ENCODE peak calls at places on chromosome 4, in five cellular contexts. One of them, this sample, is unnamed.

GRCh38 chr4:40976343-40976742 is 226.6 kb downstream of the NSUN7 start:
- DNase-seq in AG10803: peak
- DNase-seq in transverse colon: peak
- DNase-seq in GM13976: peak
- DNase-seq in Caco-2: peak
- DNase-seq in this sample: peak

GRCh38 chr4:97150966-97151365 is 992.3 kb downstream of the STPG2 start:
- DNase-seq in AG10803: no peak
- DNase-seq in transverse colon: no peak
- DNase-seq in GM13976: no peak
- DNase-seq in Caco-2: no peak
- DNase-seq in this sample: no peak

GRCh38 chr4:3324093-3324815 is 31.4 kb downstream of the RGS12 start:
- DNase-seq in AG10803: no peak
- DNase-seq in transverse colon: no peak
- DNase-seq in GM13976: no peak
- DNase-seq in Caco-2: no peak
- DNase-seq in this sample: no peak

GRCh38 chr4:87108142-87108546 is 112.3 kb downstream of the KLHL8 start:
- DNase-seq in AG10803: peak
- DNase-seq in transverse colon: no peak
- DNase-seq in GM13976: no peak
- DNase-seq in Caco-2: no peak
- DNase-seq in this sample: no peak

GRCh38 chr4:101005659-101006058 is 341.7 kb downstream of the PPP3CA start:
- DNase-seq in AG10803: no peak
- DNase-seq in transverse colon: no peak
- DNase-seq in GM13976: no peak
- DNase-seq in Caco-2: no peak
- DNase-seq in this sample: no peak

GRCh38 chr4:8664976-8665375 is 72.4 kb downstream of the CPZ start:
- DNase-seq in AG10803: no peak
- DNase-seq in transverse colon: no peak
- DNase-seq in GM13976: no peak
- DNase-seq in Caco-2: no peak
- DNase-seq in this sample: no peak

GRCh38 chr4:8817813-8818062 is 53.9 kb downstream of the HMX1 start:
- DNase-seq in AG10803: no peak
- DNase-seq in transverse colon: no peak
- DNase-seq in GM13976: no peak
- DNase-seq in Caco-2: no peak
- DNase-seq in this sample: no peak

GRCh38 chr4:1720163-1720983 is 750 bp downstream of the TMEM129 start:
- DNase-seq in AG10803: peak
- DNase-seq in transverse colon: peak
- DNase-seq in GM13976: peak
- DNase-seq in Caco-2: peak
- DNase-seq in this sample: peak

GRCh38 chr4:120948382-120948781 is 25.9 kb upstream of the PRDM5 start:
- DNase-seq in AG10803: no peak
- DNase-seq in transverse colon: no peak
- DNase-seq in GM13976: no peak
- DNase-seq in Caco-2: peak
- DNase-seq in this sample: no peak

GRCh38 chr4:3851881-3852280 is 85.7 kb downstream of the ADRA2C start:
- DNase-seq in AG10803: no peak
- DNase-seq in transverse colon: no peak
- DNase-seq in GM13976: no peak
- DNase-seq in Caco-2: no peak
- DNase-seq in this sample: no peak

GRCh38 chr4:2300431-2300861 is 38.5 kb upstream of the MXD4 start:
- DNase-seq in AG10803: no peak
- DNase-seq in transverse colon: no peak
- DNase-seq in GM13976: no peak
- DNase-seq in Caco-2: no peak
- DNase-seq in this sample: no peak

GRCh38 chr4:104491396-104491821 is 3.3 kb downstream of the CXXC4 start:
- DNase-seq in AG10803: peak
- DNase-seq in transverse colon: peak
- DNase-seq in GM13976: peak
- DNase-seq in Caco-2: peak
- DNase-seq in this sample: peak

GRCh38 chr4:179709961-179710624 is 2267.9 kb upstream of the AGA start:
- DNase-seq in AG10803: no peak
- DNase-seq in transverse colon: no peak
- DNase-seq in GM13976: no peak
- DNase-seq in Caco-2: no peak
- DNase-seq in this sample: no peak

GRCh38 chr4:8514391-8514790 is 65.8 kb upstream of the GPR78 start:
- DNase-seq in AG10803: no peak
- DNase-seq in transverse colon: no peak
- DNase-seq in GM13976: no peak
- DNase-seq in Caco-2: no peak
- DNase-seq in this sample: no peak

GRCh38 chr4:22670953-22671352 is 21.8 kb upstream of the GBA3 start:
- DNase-seq in AG10803: no peak
- DNase-seq in transverse colon: no peak
- DNase-seq in GM13976: no peak
- DNase-seq in Caco-2: no peak
- DNase-seq in this sample: no peak

GRCh38 chr4:168384437-168385141 is 66.0 kb upstream of the DDX60 start:
- DNase-seq in AG10803: no peak
- DNase-seq in transverse colon: peak
- DNase-seq in GM13976: no peak
- DNase-seq in Caco-2: peak
- DNase-seq in this sample: no peak

GRCh38 chr4:108834787-108835384 is 72.0 kb upstream of the ETNPPL start:
- DNase-seq in AG10803: peak
- DNase-seq in transverse colon: no peak
- DNase-seq in GM13976: peak
- DNase-seq in Caco-2: no peak
- DNase-seq in this sample: peak

GRCh38 chr4:10386044-10386443 is 71.2 kb downstream of the ZNF518B start:
- DNase-seq in AG10803: no peak
- DNase-seq in transverse colon: no peak
- DNase-seq in GM13976: no peak
- DNase-seq in Caco-2: no peak
- DNase-seq in this sample: no peak

GRCh38 chr4:62804075-62804474 is 1603.9 kb downstream of the ADGRL3 start:
- DNase-seq in AG10803: no peak
- DNase-seq in transverse colon: no peak
- DNase-seq in GM13976: no peak
- DNase-seq in Caco-2: peak
- DNase-seq in this sample: no peak

GRCh38 chr4:76639292-76639691 is 204.3 kb downstream of the SHROOM3 start:
- DNase-seq in AG10803: no peak
- DNase-seq in transverse colon: no peak
- DNase-seq in GM13976: no peak
- DNase-seq in Caco-2: no peak
- DNase-seq in this sample: no peak

GRCh38 chr4:13483142-13484044 is 747 bp downstream of the RAB28 start:
- DNase-seq in AG10803: peak
- DNase-seq in transverse colon: peak
- DNase-seq in GM13976: no peak
- DNase-seq in Caco-2: peak
- DNase-seq in this sample: peak

GRCh38 chr4:69524708-69525107 is 29.0 kb upstream of the UGT2B4 start:
- DNase-seq in AG10803: no peak
- DNase-seq in transverse colon: no peak
- DNase-seq in GM13976: no peak
- DNase-seq in Caco-2: no peak
- DNase-seq in this sample: no peak

GRCh38 chr4:176270669-176271068 is 1.6 kb upstream of the ASB5 start:
- DNase-seq in AG10803: peak
- DNase-seq in transverse colon: no peak
- DNase-seq in GM13976: no peak
- DNase-seq in Caco-2: no peak
- DNase-seq in this sample: no peak

GRCh38 chr4:70849277-70849676 is 9.6 kb upstream of the GRSF1 start:
- DNase-seq in AG10803: no peak
- DNase-seq in transverse colon: no peak
- DNase-seq in GM13976: no peak
- DNase-seq in Caco-2: no peak
- DNase-seq in this sample: no peak

GRCh38 chr4:54077812-54078211 is 13.4 kb upstream of the CHIC2 start:
- DNase-seq in AG10803: peak
- DNase-seq in transverse colon: no peak
- DNase-seq in GM13976: no peak
- DNase-seq in Caco-2: no peak
- DNase-seq in this sample: no peak

GRCh38 chr4:149555146-149555545 is 260.5 kb downstream of the IQCM start:
- DNase-seq in AG10803: peak
- DNase-seq in transverse colon: no peak
- DNase-seq in GM13976: no peak
- DNase-seq in Caco-2: no peak
- DNase-seq in this sample: no peak

GRCh38 chr4:88006956-88007303 is 505 bp upstream of the PKD2 start:
- DNase-seq in AG10803: no peak
- DNase-seq in transverse colon: no peak
- DNase-seq in GM13976: peak
- DNase-seq in Caco-2: no peak
- DNase-seq in this sample: peak

GRCh38 chr4:185845966-185846365 is 34.0 kb upstream of the SORBS2 start:
- DNase-seq in AG10803: no peak
- DNase-seq in transverse colon: no peak
- DNase-seq in GM13976: no peak
- DNase-seq in Caco-2: no peak
- DNase-seq in this sample: no peak

GRCh38 chr4:19735012-19735411 is 516.7 kb upstream of the SLIT2 start:
- DNase-seq in AG10803: peak
- DNase-seq in transverse colon: no peak
- DNase-seq in GM13976: no peak
- DNase-seq in Caco-2: no peak
- DNase-seq in this sample: no peak

GRCh38 chr4:3096207-3096606 is 21.7 kb downstream of the HTT start:
- DNase-seq in AG10803: peak
- DNase-seq in transverse colon: no peak
- DNase-seq in GM13976: no peak
- DNase-seq in Caco-2: no peak
- DNase-seq in this sample: no peak

GRCh38 chr4:38865445-38865844 is 2.2 kb upstream of the FAM114A1 start:
- DNase-seq in AG10803: no peak
- DNase-seq in transverse colon: peak
- DNase-seq in GM13976: no peak
- DNase-seq in Caco-2: no peak
- DNase-seq in this sample: no peak

GRCh38 chr4:123017636-123018390 is 95.4 kb upstream of the NUDT6 start:
- DNase-seq in AG10803: peak
- DNase-seq in transverse colon: no peak
- DNase-seq in GM13976: no peak
- DNase-seq in Caco-2: no peak
- DNase-seq in this sample: no peak

GRCh38 chr4:7166981-7167700 is 25.2 kb upstream of the SORCS2 start:
- DNase-seq in AG10803: no peak
- DNase-seq in transverse colon: peak
- DNase-seq in GM13976: no peak
- DNase-seq in Caco-2: peak
- DNase-seq in this sample: no peak

DNA sequence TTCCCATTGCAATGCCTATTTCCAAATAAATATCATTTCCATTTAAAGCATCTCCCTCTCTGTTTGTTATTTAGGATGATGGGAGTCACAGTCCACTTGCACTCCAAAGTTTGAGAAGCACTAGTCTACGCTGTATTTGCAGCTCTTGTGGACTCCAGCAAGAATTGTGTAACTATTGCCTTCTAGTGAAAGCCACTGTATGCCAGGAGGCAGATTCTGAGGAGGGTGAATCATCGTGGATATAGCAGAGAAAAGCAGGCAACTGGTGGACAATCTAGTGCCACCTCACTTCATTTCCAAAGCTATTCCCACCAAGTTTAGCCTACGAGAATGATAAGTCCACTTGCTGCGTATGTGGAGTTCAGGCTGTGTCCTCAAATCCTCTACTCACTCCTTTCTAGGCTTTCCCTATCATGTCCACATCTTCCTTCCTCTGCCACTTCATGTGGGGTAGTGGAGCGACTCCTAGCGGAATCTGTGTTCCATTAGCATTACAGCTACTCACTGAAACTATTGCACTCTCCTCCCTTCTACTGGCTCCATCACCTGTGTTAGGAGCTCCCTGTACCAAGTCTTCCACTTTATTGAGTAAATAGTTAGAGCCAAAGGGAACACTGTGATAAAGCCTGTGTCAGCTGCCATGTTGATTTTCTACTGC is 501.8 kb upstream of the GALNT7 start:
- DNase-seq in AG10803: no peak
- DNase-seq in transverse colon: no peak
- DNase-seq in GM13976: no peak
- DNase-seq in Caco-2: no peak
- DNase-seq in this sample: no peak
- TF ChIP-seq CTCF in AG10803: no peak
- TF ChIP-seq CTCF in transverse colon: no peak
- TF ChIP-seq CTCF in GM13976: no peak
- TF ChIP-seq CTCF in Caco-2: no peak
- TF ChIP-seq CTCF in this sample: no peak

DNA sequence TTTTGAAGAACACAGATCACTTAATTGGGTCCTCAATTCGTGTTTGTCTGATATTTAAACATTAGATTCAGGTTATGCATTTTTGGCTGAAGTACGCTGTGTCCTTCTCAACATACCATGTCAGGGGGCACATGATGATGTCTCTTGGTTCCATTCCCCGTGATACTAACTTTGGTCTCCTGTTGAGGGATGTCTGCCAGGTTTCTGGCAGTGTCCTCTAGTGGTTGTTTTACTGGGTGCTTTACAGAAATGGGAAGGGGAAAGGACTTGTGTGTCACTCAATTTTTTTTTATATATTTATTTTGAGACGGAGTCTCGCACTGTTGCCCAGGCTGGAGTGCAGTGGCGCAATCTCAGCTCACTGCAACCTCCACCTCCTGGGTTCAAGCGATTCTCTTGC is 58.2 kb downstream of the WWC2 start:
- DNase-seq in AG10803: no peak
- DNase-seq in transverse colon: no peak
- DNase-seq in GM13976: no peak
- DNase-seq in Caco-2: no peak
- DNase-seq in this sample: no peak
- TF ChIP-seq CTCF in AG10803: no peak
- TF ChIP-seq CTCF in transverse colon: no peak
- TF ChIP-seq CTCF in GM13976: no peak
- TF ChIP-seq CTCF in Caco-2: no peak
- TF ChIP-seq CTCF in this sample: no peak

GRCh38 chr4:105631818-105632400 is 76.6 kb downstream of the INTS12 start:
- DNase-seq in AG10803: no peak
- DNase-seq in transverse colon: no peak
- DNase-seq in GM13976: no peak
- DNase-seq in Caco-2: no peak
- DNase-seq in this sample: no peak
- TF ChIP-seq CTCF in AG10803: peak
- TF ChIP-seq CTCF in transverse colon: no peak
- TF ChIP-seq CTCF in GM13976: no peak
- TF ChIP-seq CTCF in Caco-2: no peak
- TF ChIP-seq CTCF in this sample: no peak

GRCh38 chr4:94127707-94128328 is 79.8 kb upstream of the SMARCAD1 start:
- DNase-seq in AG10803: peak
- DNase-seq in transverse colon: no peak
- DNase-seq in GM13976: peak
- DNase-seq in Caco-2: peak
- DNase-seq in this sample: peak
- TF ChIP-seq CTCF in AG10803: peak
- TF ChIP-seq CTCF in transverse colon: peak
- TF ChIP-seq CTCF in GM13976: peak
- TF ChIP-seq CTCF in Caco-2: peak
- TF ChIP-seq CTCF in this sample: peak